ENCODE peak calls at places on chromosomes 4 and X, in nine cellular contexts. One of them, this sample, is unnamed.

GRCh38 chrX:96314974-96315373 is 369.7 kb upstream of the DIAPH2 start:
- DNase-seq in germinal center: no peak
- DNase-seq in T-helper 1 cell: no peak
- DNase-seq in stromal cell of bone marrow: peak; percentile 51
- DNase-seq in heart left ventricle: no peak
- DNase-seq in H9: no peak
- DNase-seq in AG10803: peak; percentile 6
- DNase-seq in H7: no peak
- DNase-seq in stimulated activated CD8-positive, alpha-beta memory T cell treated with anti-CD3 and anti-CD28 coated beads, Interleukin-2, amount 100 ng/mL, for 48 hours: no peak
- DNase-seq in this sample: no peak

GRCh38 chr4:102437111-102437510 is 64.0 kb upstream of the NFKB1 start:
- DNase-seq in stimulated activated CD8-positive, alpha-beta memory T cell treated with anti-CD3 and anti-CD28 coated beads, Interleukin-2, amount 100 ng/mL, for 48 hours: no peak
- DNase-seq in T-helper 1 cell: no peak
- DNase-seq in stromal cell of bone marrow: no peak
- DNase-seq in heart left ventricle: no peak
- DNase-seq in H7: no peak
- DNase-seq in AG10803: no peak
- DNase-seq in germinal center: no peak
- DNase-seq in H9: no peak
- DNase-seq in this sample: no peak

GRCh38 chr4:60223098-60223497 is 977.0 kb upstream of the ADGRL3 start:
- DNase-seq in stromal cell of bone marrow: peak; percentile 56
- DNase-seq in H9: no peak
- DNase-seq in stimulated activated CD8-positive, alpha-beta memory T cell treated with anti-CD3 and anti-CD28 coated beads, Interleukin-2, amount 100 ng/mL, for 48 hours: no peak
- DNase-seq in T-helper 1 cell: no peak
- DNase-seq in germinal center: no peak
- DNase-seq in heart left ventricle: no peak
- DNase-seq in H7: no peak
- DNase-seq in AG10803: no peak
- DNase-seq in this sample: no peak

GRCh38 chrX:95076449-95076848 is 1402.4 kb downstream of the FAM133A start:
- DNase-seq in H7: no peak
- DNase-seq in stimulated activated CD8-positive, alpha-beta memory T cell treated with anti-CD3 and anti-CD28 coated beads, Interleukin-2, amount 100 ng/mL, for 48 hours: no peak
- DNase-seq in T-helper 1 cell: peak; percentile 11
- DNase-seq in heart left ventricle: no peak
- DNase-seq in stromal cell of bone marrow: no peak
- DNase-seq in germinal center: no peak
- DNase-seq in H9: no peak
- DNase-seq in AG10803: peak; percentile 53
- DNase-seq in this sample: no peak

GRCh38 chr4:19776929-19777328 is 474.8 kb upstream of the SLIT2 start:
- DNase-seq in stromal cell of bone marrow: no peak
- DNase-seq in H9: no peak
- DNase-seq in stimulated activated CD8-positive, alpha-beta memory T cell treated with anti-CD3 and anti-CD28 coated beads, Interleukin-2, amount 100 ng/mL, for 48 hours: no peak
- DNase-seq in heart left ventricle: no peak
- DNase-seq in AG10803: peak; percentile 24
- DNase-seq in germinal center: no peak
- DNase-seq in H7: no peak
- DNase-seq in T-helper 1 cell: no peak
- DNase-seq in this sample: no peak

GRCh38 chrX:19724409-19724808 is 163.0 kb downstream of the SH3KBP1 start:
- DNase-seq in H7: no peak
- DNase-seq in stromal cell of bone marrow: no peak
- DNase-seq in T-helper 1 cell: no peak
- DNase-seq in stimulated activated CD8-positive, alpha-beta memory T cell treated with anti-CD3 and anti-CD28 coated beads, Interleukin-2, amount 100 ng/mL, for 48 hours: no peak
- DNase-seq in H9: no peak
- DNase-seq in germinal center: no peak
- DNase-seq in heart left ventricle: no peak
- DNase-seq in AG10803: no peak
- DNase-seq in this sample: no peak

GRCh38 chr4:108926058-108926457 is 163.2 kb upstream of the ETNPPL start:
- DNase-seq in stimulated activated CD8-positive, alpha-beta memory T cell treated with anti-CD3 and anti-CD28 coated beads, Interleukin-2, amount 100 ng/mL, for 48 hours: no peak
- DNase-seq in H9: no peak
- DNase-seq in heart left ventricle: no peak
- DNase-seq in AG10803: peak; percentile 36
- DNase-seq in germinal center: no peak
- DNase-seq in H7: no peak
- DNase-seq in stromal cell of bone marrow: peak; percentile 20
- DNase-seq in T-helper 1 cell: no peak
- DNase-seq in this sample: no peak

GRCh38 chrX:129641941-129642340 is 12.8 kb downstream of the APLN start:
- DNase-seq in H9: no peak
- DNase-seq in T-helper 1 cell: no peak
- DNase-seq in germinal center: no peak
- DNase-seq in stimulated activated CD8-positive, alpha-beta memory T cell treated with anti-CD3 and anti-CD28 coated beads, Interleukin-2, amount 100 ng/mL, for 48 hours: no peak
- DNase-seq in stromal cell of bone marrow: no peak
- DNase-seq in heart left ventricle: peak; percentile 27
- DNase-seq in AG10803: peak; percentile 40
- DNase-seq in H7: no peak
- DNase-seq in this sample: no peak

GRCh38 chrX:140318306-140318705 is 186.6 kb downstream of the SOX3 start:
- DNase-seq in AG10803: peak; percentile 63
- DNase-seq in heart left ventricle: no peak
- DNase-seq in stimulated activated CD8-positive, alpha-beta memory T cell treated with anti-CD3 and anti-CD28 coated beads, Interleukin-2, amount 100 ng/mL, for 48 hours: no peak
- DNase-seq in germinal center: no peak
- DNase-seq in H7: no peak
- DNase-seq in H9: no peak
- DNase-seq in T-helper 1 cell: no peak
- DNase-seq in stromal cell of bone marrow: no peak
- DNase-seq in this sample: no peak

GRCh38 chrX:154012336-154012991 is 7.2 kb downstream of the IRAK1 start:
- DNase-seq in germinal center: no peak
- DNase-seq in H7: peak; percentile 51
- DNase-seq in T-helper 1 cell: no peak
- DNase-seq in stimulated activated CD8-positive, alpha-beta memory T cell treated with anti-CD3 and anti-CD28 coated beads, Interleukin-2, amount 100 ng/mL, for 48 hours: no peak
- DNase-seq in AG10803: peak; percentile 26
- DNase-seq in H9: no peak
- DNase-seq in heart left ventricle: no peak
- DNase-seq in stromal cell of bone marrow: no peak
- DNase-seq in this sample: no peak

GRCh38 chr4:93319011-93319410 is 509.5 kb upstream of the ATOH1 start:
- DNase-seq in stimulated activated CD8-positive, alpha-beta memory T cell treated with anti-CD3 and anti-CD28 coated beads, Interleukin-2, amount 100 ng/mL, for 48 hours: no peak
- DNase-seq in stromal cell of bone marrow: no peak
- DNase-seq in H9: no peak
- DNase-seq in heart left ventricle: no peak
- DNase-seq in H7: no peak
- DNase-seq in germinal center: no peak
- DNase-seq in T-helper 1 cell: no peak
- DNase-seq in AG10803: no peak
- DNase-seq in this sample: no peak

GRCh38 chr4:149158852-149159251 is 656.8 kb downstream of the IQCM start:
- DNase-seq in H9: no peak
- DNase-seq in T-helper 1 cell: no peak
- DNase-seq in germinal center: no peak
- DNase-seq in heart left ventricle: no peak
- DNase-seq in H7: no peak
- DNase-seq in stimulated activated CD8-positive, alpha-beta memory T cell treated with anti-CD3 and anti-CD28 coated beads, Interleukin-2, amount 100 ng/mL, for 48 hours: no peak
- DNase-seq in stromal cell of bone marrow: peak; percentile 4
- DNase-seq in AG10803: peak; percentile 57
- DNase-seq in this sample: no peak

GRCh38 chrX:25198891-25199290 is 183.1 kb upstream of the ARX start:
- DNase-seq in germinal center: no peak
- DNase-seq in stromal cell of bone marrow: no peak
- DNase-seq in H9: no peak
- DNase-seq in AG10803: no peak
- DNase-seq in stimulated activated CD8-positive, alpha-beta memory T cell treated with anti-CD3 and anti-CD28 coated beads, Interleukin-2, amount 100 ng/mL, for 48 hours: no peak
- DNase-seq in heart left ventricle: no peak
- DNase-seq in H7: no peak
- DNase-seq in T-helper 1 cell: no peak
- DNase-seq in this sample: no peak

GRCh38 chr4:148515248-148515647 is 73.0 kb upstream of the NR3C2 start:
- DNase-seq in germinal center: no peak
- DNase-seq in stromal cell of bone marrow: peak; percentile 14
- DNase-seq in H7: no peak
- DNase-seq in heart left ventricle: no peak
- DNase-seq in AG10803: peak; percentile 2
- DNase-seq in H9: no peak
- DNase-seq in T-helper 1 cell: no peak
- DNase-seq in stimulated activated CD8-positive, alpha-beta memory T cell treated with anti-CD3 and anti-CD28 coated beads, Interleukin-2, amount 100 ng/mL, for 48 hours: no peak
- DNase-seq in this sample: no peak

GRCh38 chr4:108035691-108036090 is 46.0 kb downstream of the HADH start:
- DNase-seq in AG10803: no peak
- DNase-seq in T-helper 1 cell: no peak
- DNase-seq in H7: no peak
- DNase-seq in H9: no peak
- DNase-seq in stromal cell of bone marrow: no peak
- DNase-seq in germinal center: peak; percentile 18
- DNase-seq in stimulated activated CD8-positive, alpha-beta memory T cell treated with anti-CD3 and anti-CD28 coated beads, Interleukin-2, amount 100 ng/mL, for 48 hours: no peak
- DNase-seq in heart left ventricle: no peak
- DNase-seq in this sample: no peak

GRCh38 chr4:57193996-57194675 is 84.0 kb upstream of the IGFBP7 start:
- DNase-seq in T-helper 1 cell: no peak
- DNase-seq in AG10803: no peak
- DNase-seq in heart left ventricle: no peak
- DNase-seq in stromal cell of bone marrow: no peak
- DNase-seq in H9: peak; percentile 67
- DNase-seq in stimulated activated CD8-positive, alpha-beta memory T cell treated with anti-CD3 and anti-CD28 coated beads, Interleukin-2, amount 100 ng/mL, for 48 hours: no peak
- DNase-seq in germinal center: no peak
- DNase-seq in H7: peak; percentile 73
- DNase-seq in this sample: no peak

GRCh38 chrX:100085851-100086250 is 324.2 kb downstream of the PCDH19 start:
- DNase-seq in H9: no peak
- DNase-seq in AG10803: peak; percentile 38
- DNase-seq in stimulated activated CD8-positive, alpha-beta memory T cell treated with anti-CD3 and anti-CD28 coated beads, Interleukin-2, amount 100 ng/mL, for 48 hours: no peak
- DNase-seq in germinal center: no peak
- DNase-seq in heart left ventricle: no peak
- DNase-seq in T-helper 1 cell: no peak
- DNase-seq in H7: no peak
- DNase-seq in stromal cell of bone marrow: peak; percentile 24
- DNase-seq in this sample: no peak

GRCh38 chrX:7294483-7294882 is 146.5 kb upstream of the PUDP start:
- DNase-seq in stromal cell of bone marrow: no peak
- DNase-seq in H7: no peak
- DNase-seq in germinal center: no peak
- DNase-seq in T-helper 1 cell: no peak
- DNase-seq in heart left ventricle: no peak
- DNase-seq in AG10803: peak; percentile 45
- DNase-seq in H9: no peak
- DNase-seq in stimulated activated CD8-positive, alpha-beta memory T cell treated with anti-CD3 and anti-CD28 coated beads, Interleukin-2, amount 100 ng/mL, for 48 hours: no peak
- DNase-seq in this sample: no peak

GRCh38 chrX:45191820-45192409 is 8.8 kb downstream of the DIPK2B start:
- DNase-seq in stromal cell of bone marrow: no peak
- DNase-seq in T-helper 1 cell: no peak
- DNase-seq in heart left ventricle: peak; percentile 20
- DNase-seq in H9: no peak
- DNase-seq in stimulated activated CD8-positive, alpha-beta memory T cell treated with anti-CD3 and anti-CD28 coated beads, Interleukin-2, amount 100 ng/mL, for 48 hours: no peak
- DNase-seq in H7: no peak
- DNase-seq in AG10803: no peak
- DNase-seq in germinal center: no peak
- DNase-seq in this sample: no peak

GRCh38 chr4:83644677-83645639 is 109.0 kb downstream of the GPAT3 start:
- DNase-seq in heart left ventricle: peak; percentile 21
- DNase-seq in H9: no peak
- DNase-seq in germinal center: peak; percentile 47
- DNase-seq in T-helper 1 cell: peak; percentile 52
- DNase-seq in stimulated activated CD8-positive, alpha-beta memory T cell treated with anti-CD3 and anti-CD28 coated beads, Interleukin-2, amount 100 ng/mL, for 48 hours: no peak
- DNase-seq in H7: peak; percentile 27
- DNase-seq in stromal cell of bone marrow: peak; percentile 51
- DNase-seq in AG10803: peak; percentile 61
- DNase-seq in this sample: no peak

This sample was measured in H1.